ENCODE peak calls at places on chromosomes 16 and 17, in four cellular contexts. L, P, S and B are unnamed samples.

GRCh38 chr16:22065252-22065651 is 27.1 kb upstream of the VWA3A start:
- DNase-seq in L (no peak), P (no peak), S (no peak), B (no peak)

GRCh38 chr17:2688351-2689342 is 22.9 kb downstream of the CLUH start:
- DNase-seq in L (no peak), P (peak), S (no peak), B (no peak)

GRCh38 chr17:74464730-74465377 is 1.6 kb upstream of the CD300A start:
- DNase-seq in L (no peak), P (no peak), S (no peak), B (no peak)

GRCh38 chr17:19533718-19534561 is at the start of gene SLC47A1:
- DNase-seq in L (no peak), P (peak), S (no peak), B (no peak)

GRCh38 chr16:56965149-56965938 is 3.6 kb downstream of the CETP start:
- DNase-seq in L (no peak), P (no peak), S (no peak), B (no peak)

GRCh38 chr17:5282639-5283217 is 644 bp downstream of the RABEP1 start:
- DNase-seq in L (no peak), P (peak), S (peak), B (peak)

GRCh38 chr16:65038125-65038524 is 83.7 kb downstream of the CDH11 start:
- DNase-seq in L (no peak), P (peak), S (no peak), B (no peak)

GRCh38 chr17:82933006-82933310 is 93.1 kb upstream of the ZNF750 start:
- DNase-seq in L (no peak), P (no peak), S (no peak), B (no peak)

GRCh38 chr17:72775237-72775636 is 317.3 kb downstream of the SLC39A11 start:
- DNase-seq in L (no peak), P (no peak), S (no peak), B (no peak)